ENCODE peak calls at places on chromosomes 12 and 14, in five cellular contexts. L is mesendoderm, V is cardiac muscle cell, Q is NCI-H1930, M is fibroblast of the conjunctiva. Y is an unnamed sample.

GRCh38 chr14:92692822-92693226 is 55.6 kb downstream of the LGMN start:
- DNase-seq in M (no peak), V (peak), Q (no peak), L (no peak), Y (peak)

GRCh38 chr14:105582639-105583038 is 56.3 kb downstream of the TMEM121 start:
- DNase-seq in M (no peak), Q (no peak), L (peak), V (no peak), Y (no peak)

GRCh38 chr14:77276295-77276935 is 5.4 kb upstream of the NGB start:
- DNase-seq in L (no peak), Q (no peak), V (no peak), M (no peak), Y (no peak)

GRCh38 chr14:77541905-77542304 is 43.3 kb upstream of the ISM2 start:
- DNase-seq in V (no peak), L (no peak), M (no peak), Q (no peak), Y (no peak)

GRCh38 chr12:11892065-11892391 is 178.7 kb upstream of the BCL2L14 start:
- DNase-seq in L (peak), M (no peak), Q (no peak), V (no peak), Y (no peak)

GRCh38 chr12:108881953-108882352 is 2.1 kb downstream of the DAO start:
- DNase-seq in L (no peak), V (no peak), Q (no peak), M (no peak), Y (no peak)

GRCh38 chr14:104420990-104421389 is 158.6 kb upstream of the C14orf180 start:
- DNase-seq in M (no peak), Q (no peak), V (no peak), L (no peak), Y (no peak)

GRCh38 chr12:107533218-107533617 is 152.4 kb upstream of the PWP1 start:
- DNase-seq in V (no peak), L (no peak), Q (no peak), M (no peak), Y (no peak)

GRCh38 chr14:50659327-50659974 is 8.7 kb downstream of the SAV1 start:
- DNase-seq in Q (no peak), M (no peak), V (no peak), L (peak), Y (peak)

GRCh38 chr12:20527396-20528154 is 159.2 kb downstream of the PDE3A start:
- DNase-seq in V (peak), M (no peak), Q (no peak), L (no peak), Y (no peak)

GRCh38 chr12:41288188-41288811 is 100.2 kb downstream of the PDZRN4 start:
- DNase-seq in Q (peak), V (no peak), M (no peak), L (no peak), Y (no peak)

GRCh38 chr14:91904956-91905645 is 37.8 kb upstream of the TC2N start:
- DNase-seq in L (no peak), M (no peak), V (no peak), Q (no peak), Y (no peak)

GRCh38 chr14:64232944-64233343 is 61.2 kb downstream of the ESR2 start:
- DNase-seq in V (no peak), L (no peak), M (no peak), Q (no peak), Y (no peak)

GRCh38 chr12:83818888-83819287 is 1093.7 kb downstream of the SLC6A15 start:
- DNase-seq in V (peak), M (no peak), L (peak), Q (no peak), Y (peak)

GRCh38 chr14:76550534-76550933 is 174.6 kb downstream of the ESRRB start:
- DNase-seq in M (no peak), Q (no peak), V (peak), L (peak), Y (no peak)

GRCh38 chr14:94570440-94570839 is 9.2 kb downstream of the SERPINA4 start:
- DNase-seq in M (no peak), Q (no peak), V (no peak), L (no peak), Y (no peak)